ENCODE peak calls at places on chromosomes 11 and 22, in five cellular contexts. H, B, N, C and I are unnamed samples.

GRCh38 chr11:70109006-70109405 is 30.9 kb downstream of the ANO1 start:
- DNase-seq in N (peak; percentile 70), C (no peak), B (no peak), H (no peak), I (no peak)

GRCh38 chr11:3942160-3942955 is 86.9 kb downstream of the STIM1 start:
- DNase-seq in N (no peak), B (no peak), C (no peak), H (no peak), I (no peak)

GRCh38 chr11:27075192-27075591 is 34.6 kb downstream of the BBOX1 start:
- DNase-seq in C (no peak), H (no peak), N (peak; percentile 82), B (no peak), I (no peak)

GRCh38 chr22:46107089-46107664 is 43.1 kb upstream of the PPARA start:
- DNase-seq in H (no peak), N (no peak), B (no peak), C (no peak), I (no peak)

GRCh38 chr11:102530558-102530957 is at the start of gene MMP7:
- DNase-seq in N (peak; percentile 68), H (no peak), C (no peak), B (peak; percentile 59), I (no peak)

GRCh38 chr22:42879371-42880021 is 22.4 kb upstream of the ARFGAP3 start:
- DNase-seq in C (no peak), B (no peak), N (no peak), H (no peak), I (no peak)

GRCh38 chr11:111698852-111699559 is 67.2 kb downstream of the PPP2R1B start:
- DNase-seq in B (no peak), N (no peak), H (no peak), C (no peak), I (no peak)

GRCh38 chr11:71481101-71481960 is 28.3 kb downstream of the NADSYN1 start:
- DNase-seq in C (no peak), H (no peak), N (no peak), B (no peak), I (no peak)

GRCh38 chr11:27380796-27381195 is 17.8 kb upstream of the CCDC34 start:
- DNase-seq in B (no peak), N (no peak), H (no peak), C (no peak), I (no peak)

GRCh38 chr11:27213232-27213660 is 149.8 kb downstream of the CCDC34 start:
- DNase-seq in C (peak; percentile 52), B (no peak), N (peak; percentile 92), H (no peak), I (no peak)

GRCh38 chr11:77127674-77127968 is 425 bp upstream of the MYO7A start:
- DNase-seq in N (no peak), B (no peak), H (no peak), C (peak; percentile 41), I (no peak)

GRCh38 chr11:70384486-70385152 is 13.7 kb upstream of the CTTN start:
- DNase-seq in N (no peak), C (no peak), B (no peak), H (no peak), I (no peak)

GRCh38 chr11:35324981-35325380 is 94.4 kb downstream of the SLC1A2 start:
- DNase-seq in B (no peak), H (no peak), N (no peak), C (no peak), I (no peak)

GRCh38 chr11:74091549-74091948 is 79.3 kb downstream of the C2CD3 start:
- DNase-seq in H (no peak), C (no peak), N (no peak), B (no peak), I (no peak)

GRCh38 chr11:74092425-74092824 is 78.4 kb downstream of the C2CD3 start:
- DNase-seq in N (no peak), B (no peak), H (no peak), C (no peak), I (no peak)

GRCh38 chr11:74094393-74094792 is 76.4 kb downstream of the C2CD3 start:
- DNase-seq in H (no peak), B (no peak), N (no peak), C (no peak), I (no peak)

GRCh38 chr11:74086242-74086884 is 77.5 kb upstream of the UCP3 start:
- DNase-seq in C (no peak), B (no peak), H (no peak), N (no peak), I (no peak)

GRCh38 chr11:74090701-74091100 is 80.1 kb downstream of the C2CD3 start:
- DNase-seq in N (no peak), B (peak; percentile 51), H (no peak), C (peak; percentile 13), I (no peak)
- TF ChIP-seq CTCF in N (peak; percentile 37), B (peak; percentile 30), H (no peak), C (peak; percentile 12), I (no peak)

GRCh38 chr11:95138448-95138847 is 48.8 kb downstream of the ENDOD1 start:
- DNase-seq in N (no peak), C (no peak), H (no peak), B (no peak), I (no peak)
- TF ChIP-seq CTCF in N (peak; percentile 27), C (peak; percentile 32), H (no peak), B (no peak), I (no peak)

GRCh38 chr11:98260983-98261382 is 759.8 kb upstream of the CNTN5 start:
- DNase-seq in C (no peak), B (no peak), H (no peak), N (no peak), I (no peak)
- TF ChIP-seq CTCF in C (peak; percentile 38), B (no peak), H (peak; percentile 59), N (peak; percentile 17), I (no peak)

GRCh38 chr11:79157738-79158137 is 283.1 kb downstream of the TENM4 start:
- DNase-seq in H (no peak), B (no peak), N (no peak), C (no peak), I (no peak)

GRCh38 chr11:79156031-79156430 is 284.8 kb downstream of the TENM4 start:
- DNase-seq in B (no peak), C (no peak), N (no peak), H (no peak), I (no peak)

GRCh38 chr11:79155237-79155636 is 285.6 kb downstream of the TENM4 start:
- DNase-seq in B (no peak), C (no peak), N (no peak), H (no peak), I (no peak)

GRCh38 chr11:79160786-79161403 is 279.9 kb downstream of the TENM4 start:
- DNase-seq in H (no peak), B (no peak), N (peak; percentile 23), C (peak; percentile 46), I (no peak)

GRCh38 chr11:79159657-79160450 is 281.0 kb downstream of the TENM4 start:
- DNase-seq in B (no peak), H (no peak), N (no peak), C (no peak), I (no peak)
- TF ChIP-seq CTCF in B (peak; percentile 21), H (peak; percentile 50), N (peak; percentile 18), C (peak; percentile 31), I (no peak)

GRCh38 chr11:116879789-116880402 is 42.5 kb upstream of the APOA1 start:
- DNase-seq in B (peak; percentile 61), N (peak; percentile 79), C (peak; percentile 73), H (no peak), I (no peak)
- TF ChIP-seq CTCF in B (peak; percentile 75), N (peak; percentile 79), C (peak; percentile 78), H (peak; percentile 79), I (peak; percentile 68)

GRCh38 chr22:35631597-35631996 is 14.5 kb upstream of the MB start:
- DNase-seq in N (peak; percentile 36), B (peak; percentile 81), C (no peak), H (peak; percentile 35), I (no peak)
- TF ChIP-seq CTCF in N (peak; percentile 70), B (peak; percentile 48), C (peak; percentile 43), H (peak; percentile 61), I (peak; percentile 46)

DNA sequence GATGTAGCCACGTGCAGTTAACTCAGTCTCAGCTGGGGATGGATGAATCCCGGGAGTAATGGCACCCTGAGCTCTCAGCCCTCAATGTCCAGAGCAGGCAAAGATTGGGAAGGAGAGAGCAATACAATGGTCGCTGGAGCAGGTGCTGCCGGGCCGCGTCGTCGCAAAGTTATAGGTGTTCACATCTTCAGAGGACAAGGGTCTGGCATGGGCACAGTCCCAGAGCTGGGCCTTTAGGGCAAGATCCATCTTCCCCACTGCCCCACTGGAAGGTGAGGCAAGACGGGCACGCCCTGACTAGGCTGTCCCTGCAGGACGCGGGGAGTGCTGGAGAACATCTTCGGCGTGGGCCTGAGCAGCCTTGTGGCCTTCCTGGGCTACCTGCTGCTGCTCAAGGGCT is 7.6 kb downstream of the PCNX3 start:
- DNase-seq in B (no peak), H (no peak), N (no peak), C (no peak), I (no peak)
- TF ChIP-seq CTCF in B (no peak), H (no peak), N (no peak), C (no peak), I (no peak)

GRCh38 chr11:92492372-92492771 is 267.8 kb downstream of the FAT3 start:
- DNase-seq in N (no peak), C (no peak), H (no peak), B (no peak), I (no peak)
- TF ChIP-seq CTCF in N (no peak), C (no peak), H (no peak), B (no peak), I (no peak)

GRCh38 chr11:17864478-17864941 is 129.9 kb downstream of the KCNC1 start:
- DNase-seq in H (no peak), N (no peak), B (peak; percentile 6), C (peak; percentile 44), I (no peak)
- TF ChIP-seq CTCF in H (peak; percentile 77), N (peak; percentile 63), B (peak; percentile 51), C (peak; percentile 80), I (no peak)

GRCh38 chr22:19641254-19641982 is 72.9 kb upstream of the SEPTIN5 start:
- DNase-seq in B (peak; percentile 64), C (peak; percentile 81), H (peak; percentile 59), N (no peak), I (no peak)
- TF ChIP-seq CTCF in B (peak; percentile 24), C (peak; percentile 80), H (peak; percentile 73), N (peak; percentile 55), I (no peak)